ENCODE peak calls at places on chromosomes 5 and 9, in eight cellular contexts. S, H, J, I, O, Q, R and A are unnamed samples.

GRCh38 chr5:119411291-119411934 is 40.9 kb upstream of the HSD17B4 start:
- DNase-seq in O (no peak), H (no peak), I (peak), S (no peak), J (no peak), Q (peak), R (no peak), A (no peak)

GRCh38 chr9:92607773-92608172 is 62.2 kb downstream of the IPPK start:
- DNase-seq in I (peak), R (peak), S (peak), O (no peak), Q (peak), J (no peak), H (no peak), A (no peak)

GRCh38 chr5:14475013-14475412 is 106.6 kb upstream of the OTULINL start:
- DNase-seq in J (no peak), S (no peak), R (no peak), O (no peak), I (no peak), H (no peak), Q (no peak), A (no peak)

GRCh38 chr5:57845025-57845424 is 362.4 kb upstream of the ACTBL2 start:
- DNase-seq in I (peak), Q (peak), H (no peak), O (no peak), S (no peak), R (no peak), J (no peak), A (no peak)

GRCh38 chr9:70924380-70924779 is 197.0 kb downstream of the TRPM3 start:
- DNase-seq in R (peak), H (no peak), S (no peak), O (no peak), J (no peak), Q (peak), I (peak), A (no peak)

GRCh38 chr5:61332369-61332745 is 299 bp downstream of the ZSWIM6 start:
- DNase-seq in H (no peak), O (peak), J (peak), R (no peak), S (peak), Q (peak), I (peak), A (no peak)

GRCh38 chr5:15521349-15521937 is 21.5 kb downstream of the FBXL7 start:
- DNase-seq in J (no peak), H (no peak), O (no peak), R (no peak), S (no peak), I (peak), Q (peak), A (no peak)

GRCh38 chr5:177107159-177107558 is 20.4 kb downstream of the FGFR4 start:
- DNase-seq in I (no peak), Q (no peak), R (no peak), J (no peak), S (no peak), H (no peak), O (no peak), A (no peak)

GRCh38 chr5:76751291-76751690 is 35.4 kb downstream of the F2R start:
- DNase-seq in Q (no peak), H (no peak), J (no peak), R (no peak), S (no peak), I (no peak), O (no peak), A (no peak)

GRCh38 chr5:180102636-180103035 is 31.1 kb upstream of the RNF130 start:
- DNase-seq in I (no peak), O (no peak), Q (no peak), R (no peak), J (no peak), H (no peak), S (no peak), A (no peak)

GRCh38 chr9:37026936-37027581 is 7.0 kb downstream of the PAX5 start:
- DNase-seq in S (no peak), H (peak), I (no peak), R (no peak), Q (no peak), O (no peak), J (no peak), A (no peak)

GRCh38 chr5:133993152-133993548 is 11.6 kb downstream of the VDAC1 start:
- DNase-seq in R (no peak), I (peak), Q (peak), O (no peak), J (no peak), S (no peak), H (no peak), A (no peak)

GRCh38 chr9:19615036-19615435 is 173.8 kb downstream of the SLC24A2 start:
- DNase-seq in R (no peak), I (no peak), S (no peak), Q (no peak), J (no peak), H (no peak), O (no peak), A (no peak)

GRCh38 chr9:75138260-75139040 is 50.1 kb downstream of the OSTF1 start:
- DNase-seq in O (no peak), H (no peak), S (no peak), Q (no peak), J (no peak), I (no peak), R (no peak), A (no peak)

GRCh38 chr5:57804500-57804899 is 321.9 kb upstream of the ACTBL2 start:
- DNase-seq in H (no peak), I (no peak), Q (no peak), O (no peak), R (no peak), J (no peak), S (no peak), A (no peak)

GRCh38 chr5:59678959-59679358 is 214.6 kb downstream of the PDE4D start:
- DNase-seq in O (no peak), J (no peak), S (no peak), H (no peak), I (no peak), R (no peak), Q (no peak), A (no peak)

GRCh38 chr9:35741740-35742139 is 7.3 kb downstream of the GBA2 start:
- DNase-seq in R (no peak), S (no peak), I (no peak), Q (no peak), H (no peak), J (no peak), O (no peak), A (no peak)

GRCh38 chr5:149419532-149420485 is 40.7 kb upstream of the IL17B start:
- DNase-seq in Q (peak), H (no peak), I (peak), J (no peak), S (peak), O (no peak), R (no peak), A (no peak)

GRCh38 chr5:180305481-180305880 is 13.6 kb upstream of the MAPK9 start:
- DNase-seq in R (no peak), I (no peak), S (no peak), J (no peak), Q (no peak), O (no peak), H (no peak), A (no peak)

GRCh38 chr5:169695919-169696490 is 58.9 kb downstream of the DOCK2 start:
- DNase-seq in R (peak), O (no peak), J (no peak), I (peak), H (no peak), S (no peak), Q (peak), A (no peak)

GRCh38 chr5:147485046-147485445 is 24.8 kb downstream of the DPYSL3 start:
- DNase-seq in S (no peak), H (no peak), J (no peak), O (no peak), R (peak), I (peak), Q (peak), A (no peak)

GRCh38 chr9:99073347-99073746 is 31.6 kb upstream of the TGFBR1 start:
- DNase-seq in I (no peak), R (no peak), Q (no peak), S (no peak), H (no peak), O (no peak), J (no peak), A (no peak)

GRCh38 chr9:74281674-74282073 is 215.5 kb upstream of the RORB start:
- DNase-seq in H (peak), J (no peak), I (no peak), O (no peak), Q (no peak), S (no peak), R (no peak), A (no peak)

GRCh38 chr9:27600254-27600653 is 27.0 kb upstream of the C9orf72 start:
- DNase-seq in R (no peak), S (no peak), O (no peak), I (no peak), Q (no peak), H (no peak), J (no peak), A (no peak)

GRCh38 chr5:151213803-151214613 is 9.9 kb downstream of the CCDC69 start:
- DNase-seq in R (no peak), O (peak), S (peak), Q (peak), I (peak), J (peak), H (no peak), A (no peak)

GRCh38 chr5:14193496-14193895 is 50.4 kb downstream of the TRIO start:
- DNase-seq in H (no peak), S (no peak), J (no peak), I (peak), O (no peak), R (no peak), Q (peak), A (no peak)

GRCh38 chr5:51621156-51621555 is 237.9 kb downstream of the ISL1 start:
- DNase-seq in Q (no peak), J (no peak), I (no peak), R (no peak), H (no peak), O (no peak), S (no peak), A (no peak)

GRCh38 chr9:129317179-129318011 is 139.3 kb upstream of the IER5L start:
- DNase-seq in O (no peak), H (no peak), Q (peak), I (peak), R (no peak), S (no peak), J (no peak), A (no peak)

GRCh38 chr9:137069508-137070071 is 767 bp downstream of the SAPCD2 start:
- DNase-seq in O (peak), I (no peak), J (no peak), S (peak), R (no peak), Q (no peak), H (peak), A (no peak)

GRCh38 chr9:114446036-114446435 is 58.3 kb upstream of the AKNA start:
- DNase-seq in I (peak), R (no peak), Q (peak), J (no peak), O (no peak), H (no peak), S (no peak), A (no peak)

GRCh38 chr5:144368556-144368955 is 197.9 kb downstream of the KCTD16 start:
- DNase-seq in R (no peak), J (no peak), Q (peak), H (no peak), S (no peak), I (peak), O (no peak), A (no peak)

GRCh38 chr5:158903006-158903405 is 196.7 kb downstream of the EBF1 start:
- DNase-seq in I (no peak), H (no peak), Q (no peak), R (no peak), O (no peak), S (no peak), J (no peak), A (no peak)

GRCh38 chr5:43000198-43000840 is 39.8 kb downstream of the ANXA2R start:
- DNase-seq in H (peak), R (no peak), I (no peak), S (no peak), J (no peak), O (no peak), Q (peak), A (no peak)

GRCh38 chr5:121144764-121145163 is 680.7 kb downstream of the PRR16 start:
- DNase-seq in O (no peak), I (peak), Q (peak), R (no peak), J (no peak), S (no peak), H (no peak), A (no peak)

GRCh38 chr5:38458174-38458573 is 98.3 kb downstream of the LIFR start:
- DNase-seq in O (no peak), Q (no peak), S (no peak), H (no peak), J (no peak), R (no peak), I (no peak), A (no peak)

GRCh38 chr9:277595-278330 is 63.1 kb downstream of the DOCK8 start:
- DNase-seq in J (no peak), O (no peak), Q (no peak), R (no peak), I (no peak), S (no peak), H (no peak), A (no peak)

GRCh38 chr5:64977779-64978178 is 209.0 kb downstream of the CWC27 start:
- DNase-seq in R (no peak), O (no peak), Q (peak), H (no peak), S (no peak), J (no peak), I (peak), A (no peak)

GRCh38 chr5:124317471-124317870 is 429.0 kb downstream of the ZNF608 start:
- DNase-seq in H (no peak), O (no peak), R (no peak), S (no peak), Q (no peak), I (no peak), J (no peak), A (no peak)

GRCh38 chr5:173201636-173202265 is 33.3 kb downstream of the NKX2-5 start:
- DNase-seq in R (peak), I (peak), H (no peak), Q (peak), O (no peak), J (no peak), S (no peak), A (no peak)

GRCh38 chr5:114367029-114367428 is 5.2 kb downstream of the KCNN2 start:
- DNase-seq in H (no peak), R (no peak), O (no peak), I (peak), J (no peak), Q (no peak), S (no peak), A (no peak)

DNA sequence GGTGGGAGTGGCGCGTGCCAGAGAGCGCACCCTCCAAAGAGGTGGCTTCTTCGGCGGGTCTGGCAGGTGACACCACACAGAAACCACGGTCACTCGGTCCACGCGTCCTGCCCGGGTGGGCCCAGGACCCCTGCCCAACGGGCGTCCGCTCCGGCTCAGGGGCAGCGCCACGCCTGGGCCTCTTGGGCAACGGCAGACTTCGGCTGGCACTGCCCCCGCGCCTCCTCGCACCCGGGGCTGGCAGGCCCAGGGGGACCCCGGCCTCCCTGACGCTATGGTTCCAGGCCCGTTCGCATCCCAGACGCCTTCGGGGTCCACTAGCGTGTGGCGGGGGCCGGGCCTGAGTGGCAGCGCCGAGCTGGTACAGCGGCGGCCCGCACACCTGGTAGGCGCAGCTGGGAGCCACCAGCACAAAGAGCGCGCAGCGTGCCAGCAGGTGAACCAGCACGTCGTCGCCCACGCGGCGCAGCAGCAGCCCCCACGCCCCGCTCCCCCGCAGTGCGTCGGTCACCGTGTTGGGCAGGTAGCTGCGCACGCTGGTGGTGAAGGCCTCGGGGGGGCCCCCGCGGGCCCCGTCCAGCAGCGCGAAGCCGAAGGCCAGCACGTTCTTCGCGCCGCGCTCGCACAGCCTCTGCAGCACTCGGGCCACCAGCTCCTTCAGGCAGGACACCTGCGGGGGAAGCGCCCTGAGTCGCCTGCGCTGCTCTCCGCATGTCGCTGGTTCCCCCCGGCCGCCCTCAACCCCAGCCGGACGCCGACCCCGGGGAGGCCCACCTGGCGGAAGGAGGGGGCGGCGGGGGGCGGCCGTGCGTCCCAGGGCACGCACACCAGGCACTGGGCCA is 650 bp downstream of the TERT start:
- DNase-seq in H (no peak), I (no peak), R (no peak), Q (no peak), J (peak), S (no peak), O (no peak), A (no peak)
- TF ChIP-seq CTCF in H (no peak), I (no peak), R (no peak), Q (no peak), J (no peak), S (no peak), O (no peak), A (no peak)

DNA sequence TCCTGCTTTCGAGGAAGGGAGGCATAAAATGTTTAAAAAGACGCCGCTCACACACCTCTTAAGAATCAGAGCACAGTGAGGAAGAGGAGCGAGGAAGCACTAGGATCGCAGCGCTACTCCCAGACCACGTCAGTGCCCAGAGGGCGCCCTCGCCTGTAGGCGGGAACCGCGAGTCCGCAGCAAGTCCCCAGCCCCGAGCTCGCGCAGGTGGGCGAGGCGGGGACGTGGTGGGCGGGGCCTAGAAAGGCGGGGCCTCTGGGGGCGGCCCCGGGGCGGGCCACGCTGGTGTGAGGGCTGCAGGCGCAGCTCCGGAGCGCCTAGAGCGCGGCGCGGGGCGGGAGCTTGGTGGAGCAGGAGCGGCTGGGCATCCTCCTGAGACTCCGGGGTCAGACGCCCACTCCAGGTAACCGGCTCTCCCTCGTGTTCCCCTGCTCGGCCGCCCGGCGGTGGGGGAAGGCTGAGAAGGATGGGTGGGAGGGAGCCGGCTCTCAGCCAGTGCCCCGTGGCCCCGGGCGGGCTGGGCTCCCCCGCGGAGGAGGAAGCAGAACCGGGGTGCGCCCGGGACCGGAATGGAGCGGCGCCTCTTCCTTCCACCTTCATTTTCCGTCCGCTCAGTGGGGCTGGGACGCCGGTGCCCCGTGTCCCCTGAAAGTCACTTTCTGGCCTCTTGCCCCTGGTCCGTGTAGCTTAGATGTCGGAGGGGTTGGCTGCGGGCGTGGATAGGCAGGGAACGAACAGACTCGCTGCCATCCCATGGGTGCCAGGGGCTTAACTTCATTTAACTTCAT is at the start of gene GCNT1:
- DNase-seq in J (peak), R (no peak), H (peak), S (peak), I (peak), O (peak), Q (peak), A (peak)
- TF ChIP-seq CTCF in J (no peak), R (peak), H (no peak), S (peak), I (peak), O (peak), Q (peak), A (peak)

GRCh38 chr9:6495484-6495883 is 82.5 kb downstream of the UHRF2 start:
- DNase-seq in R (no peak), S (no peak), I (no peak), H (no peak), O (no peak), J (no peak), Q (no peak), A (no peak)
- TF ChIP-seq CTCF in R (no peak), S (no peak), I (no peak), H (no peak), O (no peak), J (no peak), Q (no peak), A (no peak)

GRCh38 chr9:91558879-91559278 is 135.2 kb upstream of the NFIL3 start:
- DNase-seq in H (no peak), S (no peak), J (no peak), I (peak), R (no peak), Q (peak), O (no peak), A (no peak)
- TF ChIP-seq CTCF in H (no peak), S (no peak), J (no peak), I (no peak), R (no peak), Q (peak), O (no peak), A (no peak)

DNA sequence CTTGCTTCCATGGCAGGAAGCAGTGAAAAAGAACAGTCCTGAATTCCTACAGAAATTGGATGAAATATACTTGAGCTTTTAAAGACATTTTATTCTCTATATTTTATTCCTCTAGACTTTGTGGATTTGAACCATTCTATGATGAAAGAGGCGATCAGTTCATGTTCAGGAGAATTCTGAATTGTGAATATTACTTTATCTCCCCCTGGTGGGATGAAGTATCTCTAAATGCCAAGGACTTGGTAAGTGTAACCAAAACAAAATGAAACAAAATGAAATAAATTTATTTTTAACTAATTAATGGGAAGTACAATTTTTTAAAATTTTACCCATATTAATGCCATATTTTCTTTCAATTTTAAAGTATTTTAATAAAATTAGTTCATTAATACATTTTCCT is 34.1 kb downstream of the STARD4 start:
- DNase-seq in H (no peak), O (no peak), J (no peak), I (peak), R (no peak), S (no peak), Q (no peak), A (no peak)
- TF ChIP-seq CTCF in H (no peak), O (no peak), J (no peak), I (peak), R (peak), S (no peak), Q (peak), A (no peak)

GRCh38 chr5:67395790-67396418 is 199.3 kb upstream of the CD180 start:
- DNase-seq in O (no peak), H (no peak), R (no peak), I (peak), Q (peak), J (no peak), S (no peak), A (no peak)
- TF ChIP-seq CTCF in O (no peak), H (no peak), R (no peak), I (no peak), Q (peak), J (no peak), S (no peak), A (no peak)

DNA sequence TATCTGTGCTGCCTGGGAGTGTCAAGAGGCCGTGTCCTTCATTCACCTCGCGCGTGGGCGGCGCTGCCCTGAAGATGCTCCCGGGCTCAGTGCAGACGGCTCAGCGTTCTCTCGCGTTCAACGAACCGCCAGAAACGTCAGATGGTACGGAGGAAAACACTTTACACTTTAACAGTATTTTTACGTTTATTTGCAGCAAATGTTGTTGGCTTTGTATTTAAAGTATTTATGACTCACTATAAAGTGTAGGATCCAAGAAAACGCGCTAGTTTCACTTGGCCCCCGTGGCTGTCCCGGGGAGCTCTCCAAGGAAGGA is 544 bp upstream of the ERCC6L2 start:
- DNase-seq in H (peak), Q (peak), S (peak), J (peak), O (peak), I (no peak), R (no peak), A (no peak)
- TF ChIP-seq CTCF in H (no peak), Q (no peak), S (no peak), J (no peak), O (no peak), I (no peak), R (no peak), A (no peak)